ENCODE peak calls at places on chromosomes 1 and 21, in four cellular contexts. One of them, this sample, is unnamed. For H3K4me1, the result is how much of the 10 kb centered on the place peaks cover.

GRCh38 chr1:27958513-27958912 is 1.3 kb upstream of the XKR8 start:
- DNase-seq in cardiac muscle cell: no peak
- DNase-seq in psoas muscle: peak
- DNase-seq in GM23248: no peak
- DNase-seq in this sample: no peak

GRCh38 chr1:8293141-8293540 is 24.8 kb upstream of the SLC45A1 start:
- DNase-seq in psoas muscle: no peak
- DNase-seq in GM23248: no peak
- DNase-seq in cardiac muscle cell: no peak
- DNase-seq in this sample: no peak

GRCh38 chr1:18032475-18032874 is 75.1 kb upstream of the IGSF21 start:
- DNase-seq in cardiac muscle cell: no peak
- DNase-seq in GM23248: no peak
- DNase-seq in psoas muscle: no peak
- DNase-seq in this sample: no peak

GRCh38 chr21:46285206-46285661 is at the start of gene MCM3AP:
- DNase-seq in psoas muscle: no peak
- DNase-seq in cardiac muscle cell: no peak
- DNase-seq in GM23248: no peak
- DNase-seq in this sample: no peak

GRCh38 chr21:28317177-28317950 is 675.3 kb downstream of the LTN1 start:
- DNase-seq in cardiac muscle cell: no peak
- DNase-seq in psoas muscle: no peak
- DNase-seq in GM23248: no peak
- DNase-seq in this sample: no peak

GRCh38 chr1:240104662-240105061 is 13.0 kb downstream of the FMN2 start:
- DNase-seq in psoas muscle: no peak
- DNase-seq in GM23248: no peak
- DNase-seq in cardiac muscle cell: no peak
- DNase-seq in this sample: no peak

GRCh38 chr1:218164930-218165686 is 120.0 kb upstream of the RRP15 start:
- DNase-seq in cardiac muscle cell: peak
- DNase-seq in psoas muscle: peak
- DNase-seq in GM23248: peak
- DNase-seq in this sample: no peak

GRCh38 chr1:34852677-34853217 is 6.8 kb downstream of the SMIM12 start:
- DNase-seq in GM23248: peak
- DNase-seq in psoas muscle: peak
- DNase-seq in cardiac muscle cell: peak
- DNase-seq in this sample: peak

GRCh38 chr1:53237638-53238037 is 680 bp downstream of the MAGOH start:
- DNase-seq in cardiac muscle cell: no peak
- DNase-seq in psoas muscle: no peak
- DNase-seq in GM23248: peak
- DNase-seq in this sample: no peak

GRCh38 chr1:17276568-17276967 is 27.7 kb downstream of the PADI3 start:
- DNase-seq in cardiac muscle cell: peak
- DNase-seq in GM23248: peak
- DNase-seq in psoas muscle: no peak
- DNase-seq in this sample: peak

GRCh38 chr1:167509587-167509986 is 8.7 kb downstream of the CD247 start:
- DNase-seq in psoas muscle: no peak
- DNase-seq in cardiac muscle cell: no peak
- DNase-seq in GM23248: no peak
- DNase-seq in this sample: no peak

GRCh38 chr1:116553386-116554115 is 17.3 kb downstream of the CD58 start:
- DNase-seq in psoas muscle: no peak
- DNase-seq in GM23248: no peak
- DNase-seq in cardiac muscle cell: no peak
- DNase-seq in this sample: no peak

GRCh38 chr1:116374340-116375164 is 1.5 kb downstream of the ATP1A1 start:
- DNase-seq in GM23248: peak
- DNase-seq in psoas muscle: no peak
- DNase-seq in cardiac muscle cell: no peak
- DNase-seq in this sample: no peak

GRCh38 chr1:17941396-17941795 is 166.2 kb upstream of the IGSF21 start:
- DNase-seq in psoas muscle: no peak
- DNase-seq in GM23248: no peak
- DNase-seq in cardiac muscle cell: no peak
- DNase-seq in this sample: no peak

GRCh38 chr1:241074507-241074906 is 282.5 kb downstream of the RGS7 start:
- DNase-seq in GM23248: no peak
- DNase-seq in cardiac muscle cell: no peak
- DNase-seq in psoas muscle: no peak
- DNase-seq in this sample: no peak

GRCh38 chr1:228964178-228964819 is 229.0 kb downstream of the RHOU start:
- DNase-seq in cardiac muscle cell: peak
- DNase-seq in psoas muscle: no peak
- DNase-seq in GM23248: peak
- DNase-seq in this sample: no peak

GRCh38 chr1:20792177-20792576 is 5.1 kb upstream of the HP1BP3 start:
- DNase-seq in psoas muscle: no peak
- DNase-seq in cardiac muscle cell: peak
- DNase-seq in GM23248: peak
- DNase-seq in this sample: no peak

GRCh38 chr1:16677552-16678423 is 11.0 kb upstream of the RNU1-3 start:
- DNase-seq in psoas muscle: peak
- DNase-seq in GM23248: peak
- DNase-seq in cardiac muscle cell: peak
- DNase-seq in this sample: no peak

GRCh38 chr1:30895942-30896660 is 12.5 kb downstream of the SDC3 start:
- DNase-seq in psoas muscle: no peak
- DNase-seq in cardiac muscle cell: peak
- DNase-seq in GM23248: no peak
- DNase-seq in this sample: no peak

GRCh38 chr1:203769505-203770343 is 4.7 kb downstream of the LAX1 start:
- DNase-seq in GM23248: peak
- DNase-seq in psoas muscle: peak
- DNase-seq in cardiac muscle cell: peak
- DNase-seq in this sample: peak

GRCh38 chr1:173714441-173714758 is 381 bp upstream of the KLHL20 start:
- DNase-seq in psoas muscle: no peak
- DNase-seq in GM23248: no peak
- DNase-seq in cardiac muscle cell: no peak
- DNase-seq in this sample: no peak

GRCh38 chr1:36322786-36323635 is 434 bp downstream of the EVA1B start:
- DNase-seq in GM23248: peak
- DNase-seq in cardiac muscle cell: peak
- DNase-seq in psoas muscle: no peak
- DNase-seq in this sample: peak

GRCh38 chr1:232301246-232301645 is 328.7 kb downstream of the SIPA1L2 start:
- DNase-seq in GM23248: no peak
- DNase-seq in cardiac muscle cell: no peak
- DNase-seq in psoas muscle: no peak
- DNase-seq in this sample: no peak

GRCh38 chr1:24300971-24301370 is 18.2 kb upstream of the GRHL3 start:
- DNase-seq in cardiac muscle cell: no peak
- DNase-seq in psoas muscle: no peak
- DNase-seq in GM23248: no peak
- DNase-seq in this sample: no peak

GRCh38 chr1:59638172-59638800 is 176.5 kb upstream of the HOOK1 start:
- DNase-seq in GM23248: peak
- DNase-seq in psoas muscle: no peak
- DNase-seq in cardiac muscle cell: peak
- DNase-seq in this sample: no peak

GRCh38 chr1:219416598-219417238 is 196.2 kb downstream of the ZC3H11B start:
- DNase-seq in psoas muscle: peak
- DNase-seq in GM23248: peak
- DNase-seq in cardiac muscle cell: peak
- DNase-seq in this sample: no peak

GRCh38 chr1:205588691-205589445 is 42.9 kb downstream of the ELK4 start:
- DNase-seq in cardiac muscle cell: peak
- DNase-seq in GM23248: peak
- DNase-seq in psoas muscle: peak
- DNase-seq in this sample: no peak

GRCh38 chr1:224502459-224503160 is 68.0 kb upstream of the WDR26 start:
- DNase-seq in GM23248: no peak
- DNase-seq in psoas muscle: no peak
- DNase-seq in cardiac muscle cell: peak
- DNase-seq in this sample: no peak

GRCh38 chr1:175757381-175758015 is 14.1 kb upstream of the TNR start:
- DNase-seq in psoas muscle: no peak
- DNase-seq in GM23248: peak
- DNase-seq in cardiac muscle cell: peak
- DNase-seq in this sample: no peak

GRCh38 chr1:248906741-248907661 is 966 bp downstream of the PGBD2 start:
- DNase-seq in psoas muscle: no peak
- DNase-seq in GM23248: peak
- DNase-seq in cardiac muscle cell: peak
- DNase-seq in this sample: no peak

GRCh38 chr1:63794927-63795326 is 21.1 kb downstream of the ROR1 start:
- DNase-seq in GM23248: peak
- DNase-seq in cardiac muscle cell: peak
- DNase-seq in psoas muscle: no peak
- DNase-seq in this sample: peak

GRCh38 chr1:9345922-9346321 is 53.2 kb downstream of the SPSB1 start:
- DNase-seq in GM23248: no peak
- DNase-seq in psoas muscle: no peak
- DNase-seq in cardiac muscle cell: no peak
- DNase-seq in this sample: peak

GRCh38 chr1:202343652-202344349 is 2.1 kb upstream of the UBE2T start:
- DNase-seq in cardiac muscle cell: peak
- DNase-seq in psoas muscle: no peak
- DNase-seq in GM23248: peak
- DNase-seq in this sample: no peak

GRCh38 chr1:101976161-101976560 is 20.6 kb downstream of the OLFM3 start:
- DNase-seq in GM23248: no peak
- DNase-seq in psoas muscle: no peak
- DNase-seq in cardiac muscle cell: no peak
- DNase-seq in this sample: no peak

DNA sequence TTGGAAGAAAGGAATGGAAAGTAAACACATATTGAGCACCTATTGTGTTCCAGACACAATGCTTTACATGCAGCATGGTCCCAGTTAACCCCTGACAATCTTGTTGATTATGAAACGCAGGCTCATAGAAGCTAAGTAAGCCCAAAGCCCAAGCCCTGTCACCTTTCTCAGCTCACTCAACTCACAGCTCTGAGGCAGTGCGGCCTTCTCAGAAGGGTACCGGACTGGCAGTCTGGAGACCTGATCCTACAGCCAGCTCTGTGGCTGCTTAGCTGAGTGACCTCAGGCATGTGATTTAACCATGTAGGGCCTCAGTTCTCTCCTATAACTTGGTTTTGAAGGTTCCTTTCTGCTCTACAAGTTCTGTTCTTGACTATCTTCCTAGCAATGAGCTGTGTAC is 464 bp upstream of the RNASEL start:
- DNase-seq in psoas muscle: no peak
- DNase-seq in GM23248: no peak
- DNase-seq in cardiac muscle cell: no peak
- DNase-seq in this sample: no peak
- H3K27ac ChIP-seq in psoas muscle: peak
- H3K27ac ChIP-seq in GM23248: no peak
- H3K27ac ChIP-seq in cardiac muscle cell: no peak
- H3K27ac ChIP-seq in this sample: peak

GRCh38 chr1:172697463-172698100 is 38.7 kb downstream of the FASLG start:
- DNase-seq in cardiac muscle cell: no peak
- DNase-seq in GM23248: no peak
- DNase-seq in psoas muscle: no peak
- DNase-seq in this sample: no peak
- H3K4me1 ChIP-seq in cardiac muscle cell: under half
- H3K4me1 ChIP-seq in GM23248: under half
- H3K4me1 ChIP-seq in psoas muscle: under half
- H3K4me1 ChIP-seq in this sample: under half

GRCh38 chr1:26169201-26169600 is 438 bp upstream of the C1orf232 start:
- DNase-seq in cardiac muscle cell: no peak
- DNase-seq in GM23248: no peak
- DNase-seq in psoas muscle: no peak
- DNase-seq in this sample: no peak

GRCh38 chr1:26170472-26170821 is 739 bp downstream of the ZNF593 start:
- DNase-seq in psoas muscle: no peak
- DNase-seq in cardiac muscle cell: no peak
- DNase-seq in GM23248: peak
- DNase-seq in this sample: no peak

GRCh38 chr1:26169669-26170471 is at the start of gene ZNF593:
- DNase-seq in psoas muscle: peak
- DNase-seq in GM23248: peak
- DNase-seq in cardiac muscle cell: peak
- DNase-seq in this sample: peak

GRCh38 chr1:26168410-26169167 is at the start of gene C1orf232:
- DNase-seq in GM23248: no peak
- DNase-seq in psoas muscle: peak
- DNase-seq in cardiac muscle cell: no peak
- DNase-seq in this sample: peak

DNA sequence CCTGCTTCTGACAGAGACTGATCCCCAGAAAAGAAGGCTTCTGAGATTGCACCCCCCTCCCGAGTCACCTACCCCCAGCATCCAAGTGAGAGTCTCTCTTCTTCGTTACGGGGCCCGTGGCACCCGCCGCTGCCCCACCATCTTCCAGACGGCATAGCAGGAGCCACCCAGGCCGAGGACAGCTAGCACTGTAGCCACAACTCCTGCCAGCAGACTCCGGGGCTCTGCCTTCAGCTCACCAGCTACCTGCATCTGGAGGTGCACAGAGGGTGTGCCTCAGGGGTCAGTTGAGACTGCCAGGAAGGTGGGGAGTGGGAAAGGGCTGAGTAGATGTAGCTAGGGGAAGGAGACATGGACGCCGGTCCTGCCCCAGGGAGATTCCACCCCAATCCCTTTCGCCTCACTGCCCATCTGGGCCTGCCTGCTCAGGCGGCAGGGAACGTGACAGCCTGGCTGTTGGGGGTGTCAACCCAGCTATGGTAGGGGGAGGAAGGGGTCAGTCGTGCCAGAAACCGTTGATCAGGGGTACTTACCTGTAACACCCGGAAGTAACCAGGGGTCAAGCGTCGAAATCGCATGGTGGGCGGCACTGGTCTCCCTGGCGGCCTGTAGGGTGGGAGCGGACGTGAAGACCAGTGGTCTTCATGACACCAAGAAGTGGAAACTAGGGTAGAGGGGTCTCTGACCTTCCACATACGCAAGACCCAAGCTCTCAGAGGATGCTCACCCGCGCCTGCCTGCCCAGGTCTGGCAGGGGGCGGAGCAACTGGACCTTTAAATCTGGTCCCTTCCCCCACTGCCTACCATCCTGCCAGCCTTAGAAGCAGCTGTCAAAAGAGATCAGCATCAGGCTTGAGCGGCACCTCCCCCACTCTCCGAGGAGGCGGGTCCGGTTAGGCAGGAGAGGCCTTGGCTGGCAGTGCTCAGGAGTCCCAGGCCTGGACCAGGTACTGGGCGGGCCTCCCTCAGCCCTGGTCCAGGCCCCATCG is at the start of gene ZNF593OS:
- DNase-seq in psoas muscle: peak
- DNase-seq in cardiac muscle cell: no peak
- DNase-seq in GM23248: no peak
- DNase-seq in this sample: peak
- H3K4me3 ChIP-seq in psoas muscle: peak
- H3K4me3 ChIP-seq in cardiac muscle cell: no peak
- H3K4me3 ChIP-seq in GM23248: peak
- H3K4me3 ChIP-seq in this sample: no peak

DNA sequence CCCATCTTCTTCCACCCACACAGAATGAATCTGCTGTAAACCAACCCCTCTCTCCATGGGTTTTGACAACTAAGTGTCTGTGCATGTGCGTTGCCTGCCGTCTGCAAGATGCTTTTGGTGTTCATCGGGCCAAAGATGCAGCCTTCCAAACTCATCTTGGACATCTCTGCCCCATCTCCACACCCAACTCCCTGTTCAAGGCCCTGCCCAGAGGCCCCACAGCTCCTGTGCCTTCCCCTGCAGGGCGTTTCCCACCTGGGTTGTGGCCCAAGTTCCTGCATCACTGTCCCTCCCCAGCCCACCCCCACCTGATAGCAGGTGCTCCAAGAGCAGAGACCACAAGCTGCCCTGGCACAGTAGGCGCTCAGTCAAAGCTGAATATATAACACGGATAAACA is 103.2 kb downstream of the BCAR3 start:
- DNase-seq in cardiac muscle cell: no peak
- DNase-seq in psoas muscle: no peak
- DNase-seq in GM23248: no peak
- DNase-seq in this sample: no peak
- H3K27ac ChIP-seq in cardiac muscle cell: no peak
- H3K27ac ChIP-seq in psoas muscle: peak
- H3K27ac ChIP-seq in GM23248: peak
- H3K27ac ChIP-seq in this sample: no peak